ENCODE peak calls at places on chromosome 15, in four cellular contexts. Q is mucosa of descending colon, I is GM04503, K is NAMALWA. F is an unnamed sample.

GRCh38 chr15:50051811-50052419 is 67.1 kb downstream of the ATP8B4 start:
- DNase-seq in Q (no peak), I (peak; percentile 57), K (peak; percentile 57), F (peak; percentile 60)

GRCh38 chr15:42921049-42921731 is 612 bp upstream of the TTBK2 start:
- DNase-seq in Q (peak; percentile 62), I (no peak), K (peak; percentile 28), F (peak; percentile 62)

GRCh38 chr15:99449514-99449913 is 116.3 kb upstream of the MEF2A start:
- DNase-seq in Q (no peak), I (no peak), K (no peak), F (no peak)

GRCh38 chr15:79898369-79898768 is 1.6 kb upstream of the MTHFS start:
- DNase-seq in Q (no peak), I (no peak), K (no peak), F (no peak)

GRCh38 chr15:88106063-88106462 is 150.5 kb downstream of the NTRK3 start:
- DNase-seq in Q (no peak), I (no peak), K (no peak), F (no peak)

GRCh38 chr15:32898414-32898813 is 180.6 kb downstream of the GREM1 start:
- DNase-seq in Q (no peak), I (no peak), K (no peak), F (no peak)

GRCh38 chr15:34855397-34855796 is 60.0 kb upstream of the ACTC1 start:
- DNase-seq in Q (no peak), I (no peak), K (no peak), F (no peak)

GRCh38 chr15:35854398-35854797 is 308.4 kb upstream of the DPH6 start:
- DNase-seq in Q (no peak), I (no peak), K (no peak), F (no peak)

GRCh38 chr15:92601940-92602593 is 53.5 kb downstream of the FAM174B start:
- DNase-seq in Q (no peak), I (no peak), K (no peak), F (no peak)

GRCh38 chr15:74917676-74918075 is 11.0 kb upstream of the FAM219B start:
- DNase-seq in Q (no peak), I (no peak), K (no peak), F (no peak)